ENCODE peak calls at places on chromosome 22, in eight cellular contexts. O, R, H, V, P, Y, W and X are unnamed samples.

GRCh38 chr22:19991645-19992451 is 24.8 kb downstream of the ARVCF start:
- DNase-seq in O (no peak), R (no peak), H (no peak), V (no peak), P (no peak), Y (no peak), W (no peak), X (no peak)

GRCh38 chr22:29337631-29338284 is 22.3 kb upstream of the RASL10A start:
- DNase-seq in O (no peak), R (no peak), H (no peak), V (no peak), P (no peak), Y (no peak), W (no peak), X (no peak)

GRCh38 chr22:50305658-50306566 is 1.5 kb downstream of the PLXNB2 start:
- DNase-seq in O (peak), R (peak), H (no peak), V (peak), P (peak), Y (peak), W (peak), X (peak)

GRCh38 chr22:50139843-50140415 is 30.6 kb upstream of the PANX2 start:
- DNase-seq in O (no peak), R (no peak), H (no peak), V (peak), P (no peak), Y (no peak), W (no peak), X (no peak)

GRCh38 chr22:31695423-31695822 is 33.4 kb upstream of the PISD start:
- DNase-seq in O (no peak), R (no peak), H (no peak), V (peak), P (no peak), Y (no peak), W (no peak), X (no peak)

GRCh38 chr22:35317680-35318290 is 18.1 kb downstream of the TOM1 start:
- DNase-seq in O (no peak), R (no peak), H (no peak), V (no peak), P (no peak), Y (no peak), W (no peak), X (no peak)

GRCh38 chr22:50627452-50627913 is 469 bp downstream of the ARSA start:
- DNase-seq in O (no peak), R (no peak), H (no peak), V (peak), P (no peak), Y (no peak), W (no peak), X (peak)

GRCh38 chr22:43427296-43428004 is 15.6 kb downstream of the MPPED1 start:
- DNase-seq in O (no peak), R (no peak), H (no peak), V (no peak), P (no peak), Y (no peak), W (no peak), X (no peak)

GRCh38 chr22:19130959-19131684 is at the start of gene TSSK2:
- DNase-seq in O (no peak), R (no peak), H (no peak), V (no peak), P (no peak), Y (no peak), W (no peak), X (no peak)

GRCh38 chr22:46737976-46738641 is at the start of gene CERK:
- DNase-seq in O (no peak), R (peak), H (no peak), V (peak), P (no peak), Y (no peak), W (peak), X (no peak)

GRCh38 chr22:24186352-24186740 is 5.1 kb downstream of the SUSD2 start:
- DNase-seq in O (no peak), R (no peak), H (no peak), V (no peak), P (no peak), Y (no peak), W (no peak), X (no peak)

GRCh38 chr22:44753189-44754042 is 1.0 kb downstream of the ARHGAP8 start:
- DNase-seq in O (no peak), R (no peak), H (no peak), V (peak), P (peak), Y (no peak), W (peak), X (peak)

GRCh38 chr22:17634696-17635095 is 3.9 kb upstream of the BCL2L13 start:
- DNase-seq in O (no peak), R (no peak), H (no peak), V (peak), P (no peak), Y (no peak), W (no peak), X (no peak)

GRCh38 chr22:22168190-22168940 is 76.2 kb upstream of the VPREB1 start:
- DNase-seq in O (no peak), R (peak), H (no peak), V (no peak), P (no peak), Y (no peak), W (peak), X (no peak)

GRCh38 chr22:40818192-40818746 is 877 bp downstream of the SLC25A17 start:
- DNase-seq in O (no peak), R (no peak), H (no peak), V (peak), P (no peak), Y (no peak), W (no peak), X (no peak)

GRCh38 chr22:47918936-47919505 is 1156.6 kb downstream of the TBC1D22A start:
- DNase-seq in O (no peak), R (no peak), H (no peak), V (no peak), P (no peak), Y (no peak), W (no peak), X (no peak)

GRCh38 chr22:24054356-24054755 is 43.3 kb downstream of the CABIN1 start:
- DNase-seq in O (no peak), R (no peak), H (no peak), V (no peak), P (no peak), Y (no peak), W (no peak), X (no peak)

GRCh38 chr22:46462726-46463371 is 74.6 kb downstream of the CELSR1 start:
- DNase-seq in O (no peak), R (no peak), H (no peak), V (no peak), P (peak), Y (peak), W (no peak), X (no peak)

GRCh38 chr22:17700778-17701177 is 62.2 kb downstream of the BCL2L13 start:
- DNase-seq in O (no peak), R (no peak), H (no peak), V (peak), P (no peak), Y (no peak), W (no peak), X (no peak)

GRCh38 chr22:41919357-41920224 is 4.7 kb upstream of the SHISA8 start:
- DNase-seq in O (no peak), R (peak), H (no peak), V (no peak), P (peak), Y (no peak), W (no peak), X (peak)

GRCh38 chr22:33652596-33652995 is 267.7 kb downstream of the LARGE1 start:
- DNase-seq in O (no peak), R (no peak), H (no peak), V (no peak), P (peak), Y (no peak), W (no peak), X (no peak)

GRCh38 chr22:32558681-32559355 is 84.2 kb downstream of the FBXO7 start:
- DNase-seq in O (peak), R (no peak), H (no peak), V (no peak), P (peak), Y (peak), W (peak), X (peak)

GRCh38 chr22:23180301-23180892 is at the start of gene BCR:
- DNase-seq in O (no peak), R (peak), H (peak), V (peak), P (peak), Y (no peak), W (peak), X (no peak)

GRCh38 chr22:29004647-29005371 is 56.8 kb downstream of the C22orf31 start:
- DNase-seq in O (no peak), R (no peak), H (no peak), V (peak), P (no peak), Y (no peak), W (no peak), X (peak)

GRCh38 chr22:27065259-27065658 is 407.9 kb downstream of the MIAT start:
- DNase-seq in O (no peak), R (no peak), H (no peak), V (no peak), P (no peak), Y (no peak), W (no peak), X (no peak)

GRCh38 chr22:44355688-44356070 is 42.9 kb upstream of the SHISAL1 start:
- DNase-seq in O (no peak), R (no peak), H (no peak), V (no peak), P (no peak), Y (no peak), W (no peak), X (no peak)